ENCODE peak calls at places on chromosomes 11 and 22, in ten cellular contexts. J is GM13977; V is fibroblast of the aortic adventitia; R is H4; M is GM10248; I is type B pancreatic cell; T is stimulated activated CD8-positive, alpha-beta memory T cell treated with anti-CD3 and anti-CD28 coated beads, Interleukin-15, amount 100 ng/mL, for 4 hours; K is T-helper 1 cell; A is psoas muscle; O is stromal cell of bone marrow. Z is an unnamed sample.

GRCh38 chr22:37273126-37273845 is 9.0 kb upstream of the CYTH4 start:
- DNase-seq in O (peak), K (no peak), V (peak), M (peak), T (no peak), I (no peak), A (no peak), J (no peak), R (peak), Z (peak)

GRCh38 chr22:43923631-43924548 is at the start of gene PNPLA3:
- DNase-seq in J (peak), R (peak), K (peak), V (peak), I (peak), O (peak), T (peak), M (peak), A (peak), Z (peak)

GRCh38 chr11:70367071-70367470 is 31.3 kb upstream of the CTTN start:
- DNase-seq in J (no peak), R (peak), O (no peak), A (no peak), V (no peak), K (no peak), I (no peak), T (no peak), M (no peak), Z (peak)

GRCh38 chr11:86940122-86940777 is 14.9 kb downstream of the FZD4 start:
- DNase-seq in T (no peak), I (no peak), M (no peak), O (no peak), J (no peak), R (peak), V (peak), K (no peak), A (peak), Z (peak)

GRCh38 chr11:67033661-67034166 is 10.8 kb downstream of the SYT12 start:
- DNase-seq in R (peak), T (no peak), M (no peak), A (no peak), K (no peak), I (no peak), J (no peak), V (peak), O (peak), Z (peak)

GRCh38 chr11:69234740-69235710 is 58.9 kb upstream of the MYEOV start:
- DNase-seq in J (no peak), V (no peak), R (no peak), M (no peak), A (no peak), T (no peak), O (no peak), I (peak), K (no peak), Z (no peak)

GRCh38 chr22:32572741-32573140 is 98.1 kb downstream of the FBXO7 start:
- DNase-seq in O (no peak), R (no peak), J (no peak), A (no peak), V (no peak), M (no peak), T (no peak), K (no peak), I (no peak), Z (no peak)

GRCh38 chr11:45724145-45724544 is 58.7 kb upstream of the CHST1 start:
- DNase-seq in J (no peak), I (no peak), R (no peak), A (no peak), K (no peak), O (no peak), V (no peak), T (no peak), M (no peak), Z (no peak)

GRCh38 chr11:131658952-131659351 is 288.5 kb downstream of the NTM start:
- DNase-seq in R (no peak), O (no peak), T (no peak), I (no peak), J (peak), A (no peak), M (peak), V (no peak), K (no peak), Z (no peak)

GRCh38 chr11:88332851-88333250 is 4.7 kb downstream of the CTSC start:
- DNase-seq in M (no peak), T (no peak), R (no peak), O (no peak), K (no peak), V (peak), J (no peak), I (no peak), A (no peak), Z (peak)

GRCh38 chr11:65793625-65794400 is 7.0 kb downstream of the OVOL1 start:
- DNase-seq in O (no peak), M (no peak), A (no peak), R (no peak), V (no peak), K (no peak), J (no peak), T (no peak), I (no peak), Z (no peak)

GRCh38 chr11:67071420-67072284 is 15.0 kb downstream of the RHOD start:
- DNase-seq in O (no peak), R (no peak), M (peak), J (peak), K (peak), T (peak), A (peak), V (peak), I (no peak), Z (peak)

GRCh38 chr11:45651841-45652745 is 13.3 kb downstream of the CHST1 start:
- DNase-seq in J (no peak), A (no peak), M (no peak), I (no peak), R (no peak), T (no peak), O (no peak), K (no peak), V (no peak), Z (no peak)

GRCh38 chr11:109423114-109423859 is 1.3 kb downstream of the C11orf87 start:
- DNase-seq in O (no peak), A (no peak), I (no peak), T (no peak), K (peak), V (peak), J (peak), R (no peak), M (peak), Z (peak)

GRCh38 chr11:83521647-83522596 is 235.8 kb upstream of the CCDC90B start:
- DNase-seq in M (no peak), T (no peak), J (no peak), V (peak), I (no peak), A (no peak), O (peak), R (no peak), K (no peak), Z (peak)

GRCh38 chr11:383431-383830 is 10.6 kb upstream of the PKP3 start:
- DNase-seq in J (no peak), I (no peak), V (no peak), O (no peak), M (no peak), A (no peak), T (no peak), K (no peak), R (no peak), Z (no peak)

GRCh38 chr11:115065314-115065713 is 387.0 kb downstream of the NXPE2 start:
- DNase-seq in J (no peak), O (no peak), A (no peak), K (no peak), T (no peak), R (no peak), V (no peak), I (no peak), M (no peak), Z (no peak)

GRCh38 chr11:94401773-94402265 is 600 bp upstream of the GPR83 start:
- DNase-seq in I (no peak), J (no peak), M (no peak), A (no peak), O (no peak), T (no peak), K (no peak), V (peak), R (no peak), Z (no peak)

GRCh38 chr11:1231396-1232327 is 8.8 kb downstream of the MUC5B start:
- DNase-seq in I (no peak), K (no peak), J (no peak), T (no peak), M (no peak), R (no peak), V (no peak), O (no peak), A (peak), Z (no peak)

GRCh38 chr11:23859087-23859486 is 637.8 kb upstream of the LUZP2 start:
- DNase-seq in I (no peak), M (no peak), V (no peak), J (no peak), T (no peak), O (no peak), A (no peak), K (no peak), R (no peak), Z (no peak)

GRCh38 chr11:110824912-110825311 is 112.7 kb upstream of the ARHGAP20 start:
- DNase-seq in T (no peak), K (no peak), V (no peak), R (no peak), O (no peak), M (no peak), J (no peak), I (no peak), A (no peak), Z (no peak)

GRCh38 chr22:17612057-17612456 is 16.5 kb downstream of the ATP6V1E1 start:
- DNase-seq in J (no peak), V (no peak), I (no peak), A (no peak), K (no peak), O (no peak), R (no peak), M (no peak), T (no peak), Z (no peak)

GRCh38 chr11:61139391-61139790 is 21.8 kb downstream of the VPS37C start:
- DNase-seq in K (no peak), V (peak), R (no peak), A (no peak), J (no peak), T (no peak), M (no peak), O (no peak), I (no peak), Z (no peak)

GRCh38 chr11:119533931-119534694 is 111.1 kb upstream of the THY1 start:
- DNase-seq in K (peak), T (no peak), R (peak), V (peak), I (no peak), J (peak), M (peak), A (peak), O (peak), Z (peak)

GRCh38 chr11:13116491-13116890 is 107.4 kb downstream of the RASSF10 start:
- DNase-seq in J (no peak), A (no peak), K (no peak), O (no peak), I (no peak), T (no peak), R (no peak), V (no peak), M (no peak), Z (no peak)

GRCh38 chr11:70109006-70109405 is 30.9 kb downstream of the ANO1 start:
- DNase-seq in A (no peak), I (no peak), V (no peak), K (no peak), M (no peak), O (no peak), T (no peak), R (no peak), J (no peak), Z (no peak)